ENCODE peak calls at places on chromosomes 13 and 19, in six cellular contexts. V is esophagus squamous epithelium, I is mammary epithelial cell, B is psoas muscle, M is suprapubic skin, Y is left lung. O is an unnamed sample.

GRCh38 chr19:35266149-35266903 is 2.4 kb upstream of the USF2 start:
- DNase-seq in I (no peak), Y (peak; percentile 75), V (no peak), M (no peak), B (peak; percentile 61), O (no peak)

GRCh38 chr13:48214519-48215121 is 18.4 kb upstream of the ITM2B start:
- DNase-seq in M (no peak), V (no peak), Y (no peak), B (no peak), I (peak; percentile 57), O (no peak)

GRCh38 chr19:8320564-8321066 is 560 bp downstream of the NDUFA7 start:
- DNase-seq in Y (peak; percentile 54), V (no peak), B (no peak), M (no peak), I (no peak), O (no peak)

GRCh38 chr13:75873499-75873898 is 237.4 kb downstream of the LMO7 start:
- DNase-seq in B (no peak), I (no peak), M (no peak), Y (no peak), V (no peak), O (no peak)

GRCh38 chr13:94093652-94094310 is 385.7 kb downstream of the DCT start:
- DNase-seq in V (no peak), B (no peak), I (no peak), M (no peak), Y (no peak), O (no peak)

GRCh38 chr19:4064073-4064550 is 2.6 kb downstream of the ZBTB7A start:
- DNase-seq in B (peak; percentile 72), I (no peak), M (no peak), V (no peak), Y (peak; percentile 87), O (no peak)

GRCh38 chr19:56837492-56837891 is 3.0 kb downstream of the PEG3 start:
- DNase-seq in M (peak; percentile 77), B (peak; percentile 81), Y (peak; percentile 84), I (peak; percentile 1), V (no peak), O (peak; percentile 75)

GRCh38 chr19:16248380-16249023 is 50.8 kb downstream of the AP1M1 start:
- DNase-seq in Y (no peak), B (no peak), M (no peak), I (no peak), V (no peak), O (no peak)

GRCh38 chr13:21453352-21454089 is 5.6 kb downstream of the ZDHHC20 start:
- DNase-seq in M (no peak), V (no peak), Y (no peak), B (no peak), I (no peak), O (no peak)

GRCh38 chr13:30551194-30551593 is 66.5 kb upstream of the USPL1 start:
- DNase-seq in I (peak; percentile 24), M (no peak), Y (no peak), B (no peak), V (no peak), O (no peak)

GRCh38 chr19:38033658-38034150 is 126.7 kb downstream of the SIPA1L3 start:
- DNase-seq in B (no peak), M (no peak), Y (no peak), I (no peak), V (no peak), O (no peak)

DNA sequence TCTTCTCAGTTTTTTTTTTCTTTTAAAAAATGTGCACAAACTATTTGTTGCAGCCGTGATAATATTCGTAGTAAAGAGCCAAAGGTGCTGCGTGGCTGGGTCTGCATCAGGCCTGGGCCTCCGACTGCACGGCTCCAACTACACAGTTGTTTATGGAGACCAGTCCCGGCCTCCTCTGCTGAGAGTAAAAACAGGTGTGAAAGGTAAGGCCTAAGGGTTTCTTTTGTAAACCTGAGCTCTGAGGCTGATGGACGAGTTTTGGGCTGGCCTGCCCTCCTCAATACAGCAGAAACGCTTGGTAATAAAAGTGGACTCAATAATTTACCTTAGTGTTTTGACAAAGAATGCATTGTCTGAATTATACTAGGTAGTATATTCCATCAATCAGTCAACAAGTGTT is 3.9 kb downstream of the MBNL2 start:
- DNase-seq in V (no peak), M (no peak), B (no peak), Y (no peak), I (peak; percentile 25), O (no peak)
- H3K4me1 ChIP-seq in V (peaks cover 41% of the 10 kb centered on the region), M (peaks cover 59% of the 10 kb centered on the region), B (peaks cover 50% of the 10 kb centered on the region), Y (peaks cover 79% of the 10 kb centered on the region), I (peaks cover 39% of the 10 kb centered on the region), O (peaks cover 89% of the 10 kb centered on the region)

DNA sequence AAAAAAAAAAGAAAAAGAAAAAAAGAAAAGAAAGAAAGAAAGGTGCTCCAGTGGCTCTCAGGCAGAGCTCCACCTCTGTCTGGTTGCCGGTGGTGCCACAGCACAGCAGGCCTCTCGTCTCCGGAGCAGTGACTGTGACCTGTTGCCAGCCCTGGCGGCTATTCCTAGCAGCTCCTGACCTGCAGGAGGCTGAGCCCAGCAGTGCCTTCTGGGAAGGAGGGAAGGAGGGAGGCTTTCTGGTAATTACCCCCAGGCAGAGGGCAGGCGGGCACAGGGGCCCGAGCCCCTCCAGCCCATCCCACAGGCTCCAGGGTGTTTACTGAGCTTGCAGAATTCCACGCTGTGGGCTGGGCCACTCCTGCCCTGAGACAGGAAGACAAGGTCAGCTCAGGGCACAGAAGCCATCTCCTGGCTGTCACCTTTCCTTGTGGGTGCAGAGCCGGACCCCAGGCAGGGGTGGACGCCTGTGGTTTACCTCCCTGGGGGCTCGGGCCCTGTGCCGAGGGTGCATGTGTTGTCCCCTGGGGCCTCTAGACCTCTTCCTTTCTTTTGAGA is 77.9 kb downstream of the GNG7 start:
- DNase-seq in I (no peak), B (peak; percentile 87), Y (peak; percentile 83), M (no peak), V (no peak), O (peak; percentile 74)
- H3K4me1 ChIP-seq in I (peaks cover 39% of the 10 kb centered on the region), B (peaks cover 20% of the 10 kb centered on the region), Y (peaks cover 90% of the 10 kb centered on the region), M (peaks cover 46% of the 10 kb centered on the region), V (peaks cover 36% of the 10 kb centered on the region), O (peaks cover 52% of the 10 kb centered on the region)

GRCh38 chr19:18422530-18423191 is 3.5 kb downstream of the SSBP4 start:
- DNase-seq in Y (peak; percentile 58), B (no peak), V (no peak), I (no peak), M (no peak), O (no peak)
- H3K4me1 ChIP-seq in Y (peaks cover 57% of the 10 kb centered on the region), B (peaks cover 60% of the 10 kb centered on the region), V (peaks cover 56% of the 10 kb centered on the region), I (peaks cover 19% of the 10 kb centered on the region), M (peaks cover 83% of the 10 kb centered on the region), O (peaks cover 85% of the 10 kb centered on the region)

GRCh38 chr13:110351636-110352420 is 44.7 kb downstream of the COL4A2 start:
- DNase-seq in V (no peak), I (no peak), Y (no peak), B (no peak), M (no peak), O (no peak)

GRCh38 chr13:110353339-110353977 is 46.4 kb downstream of the COL4A2 start:
- DNase-seq in M (no peak), V (no peak), I (no peak), Y (no peak), B (no peak), O (no peak)

GRCh38 chr13:110354209-110354627 is 47.1 kb downstream of the COL4A2 start:
- DNase-seq in B (no peak), I (no peak), Y (no peak), M (no peak), V (no peak), O (no peak)

GRCh38 chr13:110354715-110355473 is 47.8 kb downstream of the COL4A2 start:
- DNase-seq in B (no peak), I (no peak), V (no peak), Y (no peak), M (no peak), O (no peak)

DNA sequence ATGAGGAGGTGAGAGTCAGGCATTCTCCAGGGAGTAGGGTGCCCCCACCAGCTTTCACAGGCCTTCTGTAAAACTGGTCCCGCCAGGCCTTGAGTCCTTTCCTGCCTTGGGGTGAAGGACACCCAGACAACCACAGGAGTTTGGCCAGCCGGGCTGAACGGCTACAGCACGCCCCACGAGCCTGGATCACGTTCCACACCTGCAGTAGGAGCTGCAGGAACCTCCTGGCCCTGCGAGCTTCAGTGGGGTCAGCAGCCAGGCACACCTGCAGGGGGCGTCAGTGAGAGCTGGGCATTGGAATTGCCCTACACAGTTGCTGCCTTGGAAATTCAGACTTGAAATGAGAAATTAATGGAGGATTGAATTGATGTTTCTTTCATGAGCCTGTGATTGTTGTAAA is 45.7 kb downstream of the COL4A2 start:
- DNase-seq in M (no peak), V (no peak), B (no peak), I (no peak), Y (no peak), O (no peak)
- H3K4me1 ChIP-seq in M (peaks cover 19% of the 10 kb centered on the region), V (peaks cover 10% of the 10 kb centered on the region), B (peaks cover 7% of the 10 kb centered on the region), I (peaks cover 28% of the 10 kb centered on the region), Y (peaks cover 16% of the 10 kb centered on the region), O (peaks cover 79% of the 10 kb centered on the region)

DNA sequence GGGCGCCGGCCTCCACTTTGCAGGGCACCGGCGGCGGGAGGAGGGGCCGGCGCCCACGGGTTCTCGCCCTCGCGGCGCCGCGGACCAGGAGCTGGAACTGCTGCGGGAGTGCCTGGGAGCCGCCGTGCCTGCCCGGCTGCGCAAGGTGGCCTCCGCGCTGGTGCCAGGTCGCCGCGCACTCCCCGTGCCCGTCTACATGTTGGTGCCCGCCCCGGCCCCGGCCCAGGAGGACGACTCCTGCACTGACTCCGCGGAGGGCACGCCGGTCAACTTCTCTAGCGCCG is 11.8 kb downstream of the C19orf25 start:
- DNase-seq in V (no peak), B (peak; percentile 51), M (no peak), Y (no peak), I (no peak), O (no peak)
- H3K4me1 ChIP-seq in V (peaks cover 52% of the 10 kb centered on the region), B (peaks cover 37% of the 10 kb centered on the region), M (peaks cover 72% of the 10 kb centered on the region), Y (peaks cover 72% of the 10 kb centered on the region), I (peaks cover 61% of the 10 kb centered on the region), O (peaks cover 69% of the 10 kb centered on the region)

GRCh38 chr19:46932346-46932745 is 71.5 kb downstream of the ARHGAP35 start:
- DNase-seq in I (peak; percentile 43), Y (no peak), B (no peak), M (no peak), V (no peak), O (no peak)
- H3K4me1 ChIP-seq in I (peaks cover 34% of the 10 kb centered on the region), Y (peaks cover 47% of the 10 kb centered on the region), B (peaks cover 59% of the 10 kb centered on the region), M (peaks cover 46% of the 10 kb centered on the region), V (peaks cover 18% of the 10 kb centered on the region), O (peaks cover 98% of the 10 kb centered on the region)

GRCh38 chr13:110411316-110412105 is 104.4 kb downstream of the COL4A2 start:
- DNase-seq in I (no peak), V (no peak), Y (no peak), M (no peak), B (no peak), O (no peak)

GRCh38 chr13:110412132-110412912 is 105.2 kb downstream of the COL4A2 start:
- DNase-seq in I (peak; percentile 97), V (no peak), B (peak; percentile 91), M (peak; percentile 93), Y (no peak), O (peak; percentile 85)

GRCh38 chr13:110409581-110409992 is 102.5 kb downstream of the COL4A2 start:
- DNase-seq in B (no peak), M (no peak), Y (no peak), V (no peak), I (peak; percentile 66), O (no peak)

GRCh38 chr13:110410000-110410399 is 102.9 kb downstream of the COL4A2 start:
- DNase-seq in I (no peak), M (no peak), Y (no peak), B (no peak), V (no peak), O (no peak)

DNA sequence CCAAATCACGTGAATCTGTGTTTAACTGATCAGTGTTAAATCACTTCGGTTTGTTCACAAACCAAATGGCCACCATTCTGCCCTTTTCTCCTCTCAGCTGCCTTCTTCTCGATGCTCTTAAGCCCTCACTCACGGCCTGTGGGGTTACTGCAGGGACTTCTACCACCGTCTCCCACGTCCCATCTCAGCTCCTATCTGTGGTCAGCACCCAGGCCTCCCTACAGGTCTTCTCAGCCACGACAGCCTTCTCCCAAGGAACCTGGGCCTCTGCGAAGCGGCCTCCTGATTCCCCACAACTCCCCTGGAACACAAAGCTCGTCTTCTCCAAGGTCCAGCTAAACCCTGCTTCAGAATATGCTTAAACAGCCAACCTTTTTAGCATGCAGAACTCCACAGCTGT is 103.8 kb downstream of the COL4A2 start:
- DNase-seq in I (no peak), B (no peak), Y (no peak), V (no peak), M (no peak), O (no peak)
- H3K4me1 ChIP-seq in I (peaks cover 39% of the 10 kb centered on the region), B (peaks cover 36% of the 10 kb centered on the region), Y (peaks cover 34% of the 10 kb centered on the region), V (peaks cover 40% of the 10 kb centered on the region), M (peaks cover 42% of the 10 kb centered on the region), O (peaks cover 97% of the 10 kb centered on the region)

O was measured in left ventricle myocardium inferior.